ENCODE peak calls at places on chromosomes 11 and 22, in seven cellular contexts. V is WERI-Rb-1; G is body of pancreas; M is activated T-cell treated with anti-CD3 and anti-CD28 coated beads, Interleukin-2, amount 50 U/mL, for 24 hours; Y is mesendoderm; C is C1 segment of cervical spinal cord; L is NCI-H2081. D is an unnamed sample.

GRCh38 chr22:49295851-49296560 is 531.7 kb downstream of the BRD1 start:
- DNase-seq in C (no peak), V (no peak), L (no peak), G (no peak), Y (no peak), M (peak; percentile 20), D (no peak)

GRCh38 chr22:29626497-29627195 is 23.2 kb downstream of the NF2 start:
- DNase-seq in C (no peak), L (no peak), M (no peak), G (no peak), V (no peak), Y (no peak), D (no peak)

GRCh38 chr11:57321996-57322880 is 2.5 kb downstream of the TNKS1BP1 start:
- DNase-seq in C (peak; percentile 50), L (peak; percentile 70), Y (peak; percentile 97), V (peak; percentile 42), M (no peak), G (peak; percentile 91), D (no peak)

GRCh38 chr11:116175707-116176106 is 597.1 kb downstream of the BUD13 start:
- DNase-seq in G (no peak), V (peak; percentile 86), Y (no peak), M (no peak), C (no peak), L (no peak), D (no peak)

GRCh38 chr22:29994027-29994715 is 86.1 kb upstream of the HORMAD2 start:
- DNase-seq in Y (no peak), V (no peak), C (no peak), G (no peak), M (no peak), L (peak; percentile 7), D (peak; percentile 16)

GRCh38 chr22:35838849-35839646 is 121.4 kb downstream of the APOL5 start:
- DNase-seq in L (peak; percentile 48), C (no peak), V (peak; percentile 53), M (no peak), Y (peak; percentile 76), G (no peak), D (no peak)

GRCh38 chr11:104609297-104609696 is 289.0 kb downstream of the CASP12 start:
- DNase-seq in C (peak; percentile 8), Y (peak; percentile 82), M (peak; percentile 39), L (peak; percentile 54), G (peak; percentile 16), V (peak; percentile 16), D (peak; percentile 61)

GRCh38 chr11:120228794-120229384 is 11.1 kb upstream of the POU2F3 start:
- DNase-seq in L (no peak), Y (no peak), M (no peak), G (no peak), V (no peak), C (no peak), D (no peak)

GRCh38 chr11:105106140-105106539 is 33.4 kb downstream of the CARD18 start:
- DNase-seq in V (no peak), C (no peak), L (no peak), G (no peak), Y (no peak), M (no peak), D (no peak)

GRCh38 chr22:19105867-19106802 is 16.1 kb downstream of the DGCR2 start:
- DNase-seq in C (no peak), L (no peak), Y (peak; percentile 37), G (peak; percentile 35), V (no peak), M (peak; percentile 54), D (peak; percentile 71)

GRCh38 chr11:14376920-14377319 is 17.9 kb upstream of the RRAS2 start:
- DNase-seq in C (no peak), Y (no peak), M (no peak), L (no peak), V (no peak), G (no peak), D (no peak)

GRCh38 chr11:44002191-44003093 is 45.3 kb upstream of the ACCSL start:
- DNase-seq in L (no peak), C (no peak), G (no peak), Y (no peak), M (no peak), V (no peak), D (no peak)

GRCh38 chr11:13368041-13368446 is 90.5 kb downstream of the BMAL1 start:
- DNase-seq in G (no peak), C (no peak), L (no peak), V (no peak), Y (no peak), M (no peak), D (no peak)

GRCh38 chr11:64438986-64439771 is 80.2 kb downstream of the RPS6KA4 start:
- DNase-seq in Y (peak; percentile 87), G (no peak), V (no peak), L (no peak), C (no peak), M (no peak), D (no peak)

GRCh38 chr11:117143390-117143789 is 697 bp upstream of the PAFAH1B2 start:
- DNase-seq in Y (peak; percentile 56), C (peak; percentile 17), L (peak; percentile 69), M (peak; percentile 42), V (peak; percentile 45), G (peak; percentile 63), D (peak; percentile 57)

GRCh38 chr22:29690481-29690880 is 29.3 kb upstream of the CABP7 start:
- DNase-seq in V (peak; percentile 78), C (no peak), G (no peak), M (no peak), Y (peak; percentile 46), L (no peak), D (no peak)

GRCh38 chr11:111814106-111814505 is 47.9 kb upstream of the PPP2R1B start:
- DNase-seq in C (no peak), V (no peak), L (no peak), G (no peak), M (no peak), Y (no peak), D (no peak)

GRCh38 chr11:16036218-16036617 is 320.1 kb downstream of the SOX6 start:
- DNase-seq in C (no peak), V (no peak), L (no peak), M (no peak), Y (no peak), G (no peak), D (no peak)

GRCh38 chr22:40258463-40259046 is 80.8 kb downstream of the TNRC6B start:
- DNase-seq in G (no peak), Y (no peak), L (no peak), V (no peak), M (no peak), C (no peak), D (peak; percentile 74)

GRCh38 chr22:49977578-49977977 is 17.0 kb downstream of the PIM3 start:
- DNase-seq in L (no peak), G (peak; percentile 2), C (no peak), M (peak; percentile 27), Y (no peak), V (no peak), D (no peak)

GRCh38 chr22:35516723-35517122 is 23.9 kb upstream of the RASD2 start:
- DNase-seq in V (no peak), C (no peak), L (no peak), M (no peak), Y (no peak), G (no peak), D (no peak)

GRCh38 chr11:130189492-130190210 is 30.1 kb downstream of the ST14 start:
- DNase-seq in M (no peak), G (no peak), L (no peak), V (no peak), Y (no peak), C (no peak), D (no peak)

GRCh38 chr22:30301995-30302809 is 12.9 kb upstream of the CASTOR1 start:
- DNase-seq in G (no peak), M (peak; percentile 42), V (no peak), L (no peak), C (no peak), Y (no peak), D (peak; percentile 42)

GRCh38 chr22:43166132-43166930 is 15.0 kb downstream of the TSPO start:
- DNase-seq in M (no peak), G (no peak), Y (no peak), L (no peak), C (no peak), V (peak; percentile 32), D (no peak)

GRCh38 chr22:26887456-26887855 is 230.1 kb downstream of the MIAT start:
- DNase-seq in C (no peak), V (no peak), M (no peak), Y (peak; percentile 46), G (no peak), L (no peak), D (no peak)

GRCh38 chr11:69293819-69294505 is at the start of gene MYEOV:
- DNase-seq in V (peak; percentile 34), M (peak; percentile 62), Y (peak; percentile 80), G (no peak), C (no peak), L (no peak), D (no peak)